ENCODE peak calls at places on chromosomes 13 and 19, in four cellular contexts. Y is right atrium auricular region, F is right lobe of liver, N is body of pancreas. X is an unnamed sample. For H3K4me1, the result is how much of the 10 kb centered on the place peaks cover.

GRCh38 chr19:12666305-12667048 is at the start of the genes MAN2B1 and WDR83:
- DNase-seq in F (peak), N (peak), Y (peak), X (no peak)

GRCh38 chr13:27203854-27204253 is 32.2 kb upstream of the USP12 start:
- DNase-seq in N (peak), F (no peak), Y (no peak), X (no peak)

GRCh38 chr13:74203576-74203975 is 69.4 kb upstream of the KLF12 start:
- DNase-seq in Y (no peak), F (no peak), N (no peak), X (no peak)

GRCh38 chr13:110565296-110565695 is 3.8 kb upstream of the RAB20 start:
- DNase-seq in Y (no peak), F (no peak), N (no peak), X (no peak)

GRCh38 chr13:22505489-22505888 is 675.3 kb upstream of the SGCG start:
- DNase-seq in Y (no peak), F (no peak), N (no peak), X (no peak)

GRCh38 chr13:24161010-24161775 is 673 bp downstream of the SPATA13 start:
- DNase-seq in Y (no peak), N (peak), F (peak), X (no peak)

GRCh38 chr19:12833747-12834417 is 497 bp downstream of the RTBDN start:
- DNase-seq in F (no peak), N (peak), Y (no peak), X (no peak)

GRCh38 chr13:29845440-29846056 is 4.9 kb downstream of the UBL3 start:
- DNase-seq in F (no peak), N (no peak), Y (no peak), X (no peak)

GRCh38 chr19:35436477-35437141 is 11.4 kb upstream of the FFAR2 start:
- DNase-seq in Y (no peak), F (no peak), N (peak), X (no peak)

GRCh38 chr13:40993987-40994386 is 25.1 kb downstream of the ELF1 start:
- DNase-seq in N (peak), F (no peak), Y (no peak), X (no peak)

GRCh38 chr13:98556968-98557591 is 19.8 kb downstream of the STK24 start:
- DNase-seq in Y (no peak), F (no peak), N (peak), X (no peak)

GRCh38 chr19:50777830-50778303 is 7.6 kb downstream of the GPR32 start:
- DNase-seq in Y (no peak), N (no peak), F (no peak), X (no peak)
- H3K4me3 ChIP-seq in Y (no peak), N (no peak), F (no peak), X (no peak)

DNA sequence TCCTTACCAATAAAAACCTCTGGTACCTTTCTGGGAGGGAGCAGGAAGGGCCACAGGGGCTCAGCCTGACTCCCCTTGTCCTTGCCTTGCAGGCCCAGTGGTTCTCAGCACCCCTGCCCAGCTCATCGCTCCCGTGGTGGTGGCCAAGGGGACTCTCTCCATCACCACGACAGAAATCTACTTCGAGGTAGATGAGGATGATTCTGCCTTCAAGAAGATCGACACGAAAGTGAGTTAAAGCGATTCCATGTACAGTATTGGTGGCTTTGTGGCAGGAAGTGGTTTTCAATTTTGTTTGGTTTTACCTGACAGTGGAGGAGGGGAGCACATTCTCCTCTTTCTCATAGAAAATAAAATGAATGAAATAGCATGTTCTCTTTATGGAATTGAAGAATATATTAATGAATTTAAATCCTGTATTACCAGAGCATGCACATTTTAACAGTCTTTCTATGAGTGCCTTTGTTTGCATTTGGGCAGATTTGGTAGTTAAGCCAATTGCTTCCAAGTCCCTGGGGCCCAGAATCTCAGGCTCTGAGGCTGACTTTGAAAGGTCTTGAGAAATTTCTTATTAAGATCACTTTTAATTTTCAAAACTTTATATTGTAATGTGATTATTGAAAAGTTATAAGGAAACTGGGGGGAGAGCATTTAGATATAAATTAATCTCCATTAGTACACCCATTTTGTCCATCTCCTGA is 4.0 kb downstream of the MAB21L1 start:
- DNase-seq in F (no peak), Y (no peak), N (no peak), X (no peak)
- H3K27ac ChIP-seq in F (no peak), Y (no peak), N (no peak), X (no peak)

GRCh38 chr19:5116292-5116691 is 147.4 kb downstream of the KDM4B start:
- DNase-seq in F (no peak), N (no peak), Y (no peak), X (no peak)
- H3K4me1 ChIP-seq in F (under half), N (under half), Y (under half), X (under half)

GRCh38 chr13:44757671-44758070 is 181.5 kb upstream of the TSC22D1 start:
- DNase-seq in N (no peak), F (no peak), Y (no peak), X (no peak)
- H3K4me3 ChIP-seq in N (no peak), F (no peak), Y (no peak), X (no peak)

DNA sequence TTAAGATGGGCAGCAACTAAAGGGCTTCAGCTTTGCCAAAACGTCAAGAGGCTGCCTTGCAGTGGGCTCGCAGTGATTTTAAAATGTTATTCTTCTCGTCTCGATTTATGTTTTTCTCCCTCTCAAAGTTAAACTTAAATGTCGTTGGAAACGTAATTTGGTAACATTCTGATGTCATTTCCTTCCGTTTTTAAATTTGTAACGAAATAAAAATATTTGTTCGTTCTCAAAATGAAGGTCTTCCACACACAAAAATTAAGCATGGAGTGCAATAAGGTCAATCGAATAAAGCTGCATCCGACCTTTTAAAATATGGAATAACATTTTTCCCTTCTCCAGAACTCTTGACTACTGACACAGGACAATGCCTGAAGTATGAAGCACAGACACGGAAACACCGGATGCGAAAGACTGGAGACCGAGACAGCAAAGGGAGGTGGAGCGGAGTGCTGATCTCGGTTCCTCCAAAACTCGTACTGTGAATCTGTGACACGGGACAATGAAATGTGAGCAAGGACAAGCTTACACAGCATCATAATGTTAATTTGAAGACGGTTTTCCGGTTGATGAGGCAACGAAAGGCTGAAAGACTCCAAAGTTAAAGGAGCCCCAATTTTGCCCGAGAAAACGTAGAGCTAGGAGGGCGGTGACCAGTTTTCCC is 850 bp downstream of the MTMR6 start:
- DNase-seq in Y (no peak), F (peak), N (peak), X (no peak)
- H3K27ac ChIP-seq in Y (peak), F (peak), N (peak), X (peak)

DNA sequence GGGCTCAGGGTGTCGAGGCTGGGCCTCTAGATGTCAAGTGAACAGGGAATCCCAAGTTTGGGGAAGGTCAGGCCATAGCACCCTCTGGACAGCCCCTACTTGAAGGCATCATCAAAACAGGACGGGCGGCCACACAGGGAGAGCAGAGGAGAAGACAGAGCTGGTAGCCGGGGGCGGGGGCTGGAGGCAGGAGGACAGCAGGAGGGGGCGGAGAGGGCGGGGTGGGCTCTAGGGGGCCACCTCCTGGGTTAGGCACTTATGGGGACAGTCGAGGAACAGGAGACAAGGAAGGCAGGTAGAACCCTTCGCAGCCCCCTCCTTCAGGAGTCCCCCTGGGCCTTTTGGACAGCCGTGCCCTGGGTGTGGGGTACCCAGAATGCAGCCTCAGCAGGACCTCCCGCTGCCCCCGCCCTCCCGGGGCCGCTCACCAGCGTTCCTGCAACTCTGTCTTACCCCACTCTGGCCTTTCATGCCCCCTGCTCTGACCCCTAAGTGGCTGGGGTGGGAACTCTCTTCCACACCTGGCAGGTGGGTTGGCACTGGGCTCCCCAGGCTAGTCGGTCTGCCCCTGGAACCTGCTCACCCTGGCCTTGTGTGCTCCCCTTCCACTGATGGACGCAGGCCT is 5.8 kb downstream of the SSBP4 start:
- DNase-seq in Y (no peak), N (no peak), F (no peak), X (no peak)
- H3K4me1 ChIP-seq in Y (half or more), N (under half), F (under half), X (half or more)

DNA sequence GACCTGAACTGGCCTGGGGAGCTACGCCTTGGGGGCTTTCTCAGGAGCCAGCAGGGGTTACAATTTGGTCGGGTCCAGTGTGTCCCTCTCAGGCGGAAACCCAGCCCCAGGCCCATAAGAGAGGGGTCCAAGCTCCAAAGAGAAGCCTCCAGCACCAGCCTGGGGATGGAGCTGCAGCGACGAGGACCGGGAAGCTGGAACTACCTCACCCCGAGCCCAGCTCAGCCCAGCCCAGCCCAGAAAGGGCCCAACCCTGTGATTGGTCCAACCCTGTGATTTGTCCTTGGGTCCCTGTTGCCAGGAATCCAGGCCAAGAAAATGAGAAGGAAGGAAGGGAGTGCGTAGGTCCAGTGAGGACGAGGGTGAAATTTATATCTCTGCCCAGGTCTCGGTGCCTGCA is 24.1 kb downstream of the CLEC4M start:
- DNase-seq in N (peak), Y (no peak), F (no peak), X (no peak)
- H3K4me3 ChIP-seq in N (no peak), Y (no peak), F (no peak), X (peak)

GRCh38 chr19:49639401-49640112 is 386 bp downstream of the RRAS start:
- DNase-seq in N (no peak), Y (no peak), F (no peak), X (no peak)
- H3K27ac ChIP-seq in N (peak), Y (peak), F (peak), X (peak)

DNA sequence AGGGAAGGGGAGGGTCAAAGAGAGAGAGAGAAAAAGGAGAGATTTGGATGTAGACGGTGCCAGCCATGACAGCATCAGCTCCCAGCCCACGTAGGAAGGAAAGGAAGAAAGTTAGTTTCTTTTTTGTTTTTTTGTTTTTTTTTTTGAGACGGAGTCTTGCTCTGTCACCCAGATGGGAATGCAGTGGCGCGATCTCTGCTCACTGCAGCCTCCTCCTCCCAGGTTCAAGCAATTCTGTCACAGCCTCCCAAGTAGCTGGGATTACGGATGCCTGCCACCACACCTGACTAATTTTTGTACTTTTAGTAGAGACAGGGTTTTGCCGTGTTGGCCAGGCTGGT is 27.6 kb downstream of the ELL start:
- DNase-seq in N (no peak), F (no peak), Y (no peak), X (no peak)
- H3K4me1 ChIP-seq in N (half or more), F (under half), Y (half or more), X (under half)

X was measured in thoracic aorta.